ENCODE peak calls at places on chromosome 22, in six cellular contexts. U is SK-MEL-5; B is nephron progenitor cell; H is GM13976; M is activated T-helper 1 cell treated with anti-CD3 and anti-CD28 coated beads, Interleukin-12 subunit alpha, Interleukin-12 subunit beta, Interleukin-2, Interleukin-4 antibody, amounts not matched to agents 30 ng/mL and 10 ng/mL and 1 ng/mL, durations not matched to agents 14 hours and 24 hours and 36 hours; P is NCI-H1092. O is an unnamed sample.

GRCh38 chr22:46410291-46410808 is 74.8 kb downstream of the TRMU start:
- DNase-seq in H (no peak), P (no peak), U (no peak), B (no peak), M (no peak), O (no peak)

GRCh38 chr22:28053871-28054621 is 135.0 kb upstream of the PITPNB start:
- DNase-seq in P (no peak), U (no peak), M (no peak), H (no peak), B (no peak), O (no peak)

GRCh38 chr22:49954354-49954753 is 6.2 kb upstream of the PIM3 start:
- DNase-seq in B (no peak), P (no peak), H (no peak), M (no peak), U (no peak), O (no peak)

GRCh38 chr22:49325531-49326395 is 501.9 kb downstream of the BRD1 start:
- DNase-seq in M (no peak), H (peak; percentile 11), B (no peak), U (no peak), P (no peak), O (no peak)

GRCh38 chr22:39267966-39268365 is 23.2 kb upstream of the PDGFB start:
- DNase-seq in B (no peak), M (no peak), U (no peak), P (no peak), H (no peak), O (no peak)

GRCh38 chr22:44330727-44331660 is 18.2 kb upstream of the SHISAL1 start:
- DNase-seq in H (no peak), M (no peak), P (no peak), B (peak; percentile 69), U (no peak), O (peak; percentile 76)

GRCh38 chr22:41919357-41920224 is 4.7 kb upstream of the SHISA8 start:
- DNase-seq in H (peak; percentile 90), U (no peak), P (no peak), B (peak; percentile 90), M (no peak), O (peak; percentile 53)

GRCh38 chr22:38870312-38870741 is 1.7 kb downstream of the CBX6 start:
- DNase-seq in B (peak; percentile 94), U (peak; percentile 93), P (peak; percentile 75), M (peak; percentile 77), H (peak; percentile 82), O (peak; percentile 93)

GRCh38 chr22:39174498-39175120 is 22.1 kb upstream of the CBX7 start:
- DNase-seq in M (peak; percentile 33), B (peak; percentile 96), U (peak; percentile 45), H (peak; percentile 49), P (no peak), O (peak; percentile 99)

GRCh38 chr22:43118953-43119458 is 8.5 kb downstream of the BIK start:
- DNase-seq in B (no peak), H (peak; percentile 80), P (no peak), M (no peak), U (no peak), O (no peak)